ENCODE peak calls at places on chromosomes 11 and 22, in eight cellular contexts. C is skeletal muscle cell; I is kidney epithelial cell; P is astrocyte of the cerebellum; B is iPS DF 6.9; O is CD4-positive, CD25-positive, alpha-beta regulatory T cell; U is GM12865; G is fibroblast of mammary gland. T is an unnamed sample.

GRCh38 chr11:68043029-68043348 is 4.2 kb downstream of the TCIRG1 start:
- DNase-seq in C (no peak), I (no peak), P (no peak), B (no peak), O (no peak), U (no peak), G (no peak), T (no peak)

GRCh38 chr11:15839061-15839460 is 517.3 kb downstream of the SOX6 start:
- DNase-seq in C (no peak), I (no peak), P (no peak), B (no peak), O (no peak), U (no peak), G (no peak), T (no peak)

GRCh38 chr11:111637885-111638284 is 35.6 kb downstream of the SIK2 start:
- DNase-seq in C (no peak), I (no peak), P (no peak), B (no peak), O (no peak), U (peak), G (no peak), T (no peak)

GRCh38 chr11:96242191-96242845 is 100.7 kb downstream of the MAML2 start:
- DNase-seq in C (no peak), I (no peak), P (no peak), B (no peak), O (no peak), U (no peak), G (peak), T (no peak)

GRCh38 chr11:103877221-103877620 is 159.2 kb upstream of the DDI1 start:
- DNase-seq in C (no peak), I (no peak), P (no peak), B (no peak), O (no peak), U (peak), G (peak), T (no peak)

GRCh38 chr11:116807601-116808261 is 15.4 kb downstream of the APOA4 start:
- DNase-seq in C (no peak), I (no peak), P (no peak), B (no peak), O (no peak), U (no peak), G (peak), T (no peak)

GRCh38 chr11:20367313-20367948 is 3.9 kb downstream of the HTATIP2 start:
- DNase-seq in C (peak), I (peak), P (peak), B (no peak), O (peak), U (no peak), G (peak), T (peak)

GRCh38 chr11:60159868-60160267 is 23.0 kb downstream of the MS4A6A start:
- DNase-seq in C (no peak), I (no peak), P (no peak), B (no peak), O (no peak), U (no peak), G (no peak), T (no peak)

GRCh38 chr11:126277780-126278179 is 5.1 kb upstream of the TIRAP start:
- DNase-seq in C (no peak), I (no peak), P (no peak), B (no peak), O (no peak), U (no peak), G (no peak), T (no peak)

GRCh38 chr11:1568451-1568911 is 3.6 kb downstream of the DUSP8 start:
- DNase-seq in C (no peak), I (no peak), P (no peak), B (no peak), O (no peak), U (peak), G (no peak), T (no peak)

GRCh38 chr11:114317738-114318137 is 21.5 kb downstream of the NNMT start:
- DNase-seq in C (no peak), I (no peak), P (no peak), B (peak), O (no peak), U (no peak), G (peak), T (no peak)

GRCh38 chr11:25247336-25247735 is 750.5 kb downstream of the LUZP2 start:
- DNase-seq in C (no peak), I (no peak), P (no peak), B (no peak), O (no peak), U (no peak), G (no peak), T (no peak)

GRCh38 chr11:34448223-34448994 is 9.7 kb downstream of the CAT start:
- DNase-seq in C (no peak), I (no peak), P (no peak), B (no peak), O (no peak), U (no peak), G (no peak), T (no peak)

GRCh38 chr11:88489030-88489429 is 151.5 kb upstream of the CTSC start:
- DNase-seq in C (no peak), I (no peak), P (no peak), B (no peak), O (no peak), U (no peak), G (peak), T (no peak)

GRCh38 chr22:26168934-26169311 is 339 bp upstream of the SEZ6L start:
- DNase-seq in C (no peak), I (no peak), P (no peak), B (no peak), O (no peak), U (no peak), G (no peak), T (no peak)
- H3K4me3 ChIP-seq in C (peak), I (no peak), P (no peak), B (peak), O (no peak), U (no peak), G (no peak), T (no peak)

GRCh38 chr11:83682645-83682973 is 396.4 kb upstream of the CCDC90B start:
- DNase-seq in C (no peak), I (no peak), P (no peak), B (no peak), O (no peak), U (peak), G (no peak), T (no peak)

GRCh38 chr11:83680351-83680750 is 394.2 kb upstream of the CCDC90B start:
- DNase-seq in C (no peak), I (no peak), P (no peak), B (no peak), O (no peak), U (no peak), G (no peak), T (no peak)

GRCh38 chr11:83684071-83684470 is 397.9 kb upstream of the CCDC90B start:
- DNase-seq in C (no peak), I (no peak), P (no peak), B (no peak), O (no peak), U (no peak), G (no peak), T (no peak)

GRCh38 chr11:83681944-83682644 is 395.9 kb upstream of the CCDC90B start:
- DNase-seq in C (no peak), I (no peak), P (no peak), B (no peak), O (no peak), U (no peak), G (no peak), T (no peak)

GRCh38 chr11:83681045-83681781 is 395.0 kb upstream of the CCDC90B start:
- DNase-seq in C (no peak), I (no peak), P (no peak), B (no peak), O (no peak), U (peak), G (no peak), T (no peak)
- H3K4me3 ChIP-seq in C (peak), I (peak), P (peak), B (no peak), O (no peak), U (peak), G (no peak), T (no peak)

GRCh38 chr11:12696911-12697581 is 22.8 kb downstream of the TEAD1 start:
- DNase-seq in C (no peak), I (no peak), P (no peak), B (no peak), O (no peak), U (no peak), G (no peak), T (no peak)

GRCh38 chr11:12693485-12694181 is 19.4 kb downstream of the TEAD1 start:
- DNase-seq in C (peak), I (peak), P (peak), B (no peak), O (no peak), U (peak), G (peak), T (peak)

GRCh38 chr11:12695878-12696277 is 21.7 kb downstream of the TEAD1 start:
- DNase-seq in C (no peak), I (no peak), P (no peak), B (no peak), O (no peak), U (no peak), G (no peak), T (no peak)

GRCh38 chr11:12694182-12694531 is 19.9 kb downstream of the TEAD1 start:
- DNase-seq in C (no peak), I (no peak), P (no peak), B (no peak), O (no peak), U (peak), G (peak), T (no peak)

GRCh38 chr11:12695221-12695794 is 21.1 kb downstream of the TEAD1 start:
- DNase-seq in C (no peak), I (no peak), P (no peak), B (no peak), O (no peak), U (no peak), G (no peak), T (no peak)
- H3K4me3 ChIP-seq in C (no peak), I (no peak), P (no peak), B (no peak), O (no peak), U (no peak), G (no peak), T (no peak)

GRCh38 chr11:69636512-69636866 is 4.5 kb upstream of the CCND1 start:
- DNase-seq in C (peak), I (no peak), P (peak), B (peak), O (no peak), U (no peak), G (peak), T (peak)

GRCh38 chr11:69636870-69637600 is 3.9 kb upstream of the CCND1 start:
- DNase-seq in C (no peak), I (no peak), P (no peak), B (no peak), O (no peak), U (no peak), G (no peak), T (no peak)

GRCh38 chr11:69638941-69639681 is 1.8 kb upstream of the CCND1 start:
- DNase-seq in C (peak), I (peak), P (peak), B (peak), O (no peak), U (peak), G (peak), T (peak)

GRCh38 chr11:69637956-69638871 is 2.7 kb upstream of the CCND1 start:
- DNase-seq in C (peak), I (no peak), P (no peak), B (no peak), O (no peak), U (no peak), G (peak), T (peak)

GRCh38 chr11:69637601-69637955 is 3.4 kb upstream of the CCND1 start:
- DNase-seq in C (no peak), I (no peak), P (no peak), B (no peak), O (no peak), U (no peak), G (no peak), T (no peak)
- H3K4me3 ChIP-seq in C (no peak), I (peak), P (no peak), B (peak), O (no peak), U (no peak), G (peak), T (no peak)

DNA sequence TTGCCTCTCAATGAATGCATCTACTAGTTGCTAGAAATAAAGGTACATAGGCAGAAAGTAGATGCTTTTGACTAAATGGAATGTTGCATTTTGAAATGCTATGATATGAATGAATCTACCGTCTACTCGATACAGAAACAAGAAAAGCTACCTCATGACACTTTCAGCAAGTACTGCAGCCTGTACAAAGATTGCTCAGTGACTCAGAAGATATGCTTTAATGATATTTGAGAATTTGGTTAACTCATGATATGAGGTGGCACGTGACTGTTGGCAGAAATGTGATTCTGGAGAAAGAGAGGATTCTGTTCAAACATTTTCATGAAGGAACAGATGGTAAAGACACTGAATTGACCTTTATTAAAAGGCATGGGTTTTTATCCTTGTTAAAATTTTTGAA is 76.0 kb downstream of the HSD17B12 start:
- DNase-seq in C (no peak), I (no peak), P (no peak), B (no peak), O (no peak), U (no peak), G (peak), T (no peak)
- H3K4me3 ChIP-seq in C (no peak), I (no peak), P (no peak), B (no peak), O (no peak), U (no peak), G (no peak), T (no peak)

GRCh38 chr11:133927690-133928627 is 28.8 kb downstream of the IGSF9B start:
- DNase-seq in C (no peak), I (no peak), P (peak), B (no peak), O (peak), U (peak), G (peak), T (no peak)
- H3K4me3 ChIP-seq in C (no peak), I (no peak), P (no peak), B (no peak), O (peak), U (no peak), G (no peak), T (no peak)

GRCh38 chr11:73965076-73965763 is 14.4 kb downstream of the DNAJB13 start:
- DNase-seq in C (no peak), I (no peak), P (no peak), B (no peak), O (no peak), U (no peak), G (peak), T (no peak)
- H3K4me3 ChIP-seq in C (no peak), I (no peak), P (no peak), B (no peak), O (no peak), U (no peak), G (no peak), T (no peak)